ENCODE peak calls at places on chromosomes 12 and 14, in four cellular contexts. X is tibial nerve, W is right atrium auricular region, M is stomach. U is an unnamed sample. For H3K4me1, the result is how much of the 10 kb centered on the place peaks cover.

GRCh38 chr14:96349286-96350075 is 13.7 kb downstream of the ATG2B start:
- DNase-seq in X (no peak), W (no peak), M (no peak), U (no peak)

GRCh38 chr12:42186793-42187192 is 42.1 kb upstream of the GXYLT1 start:
- DNase-seq in W (no peak), X (no peak), M (no peak), U (no peak)

GRCh38 chr14:50619569-50620141 is 48.5 kb downstream of the SAV1 start:
- DNase-seq in X (no peak), W (no peak), M (no peak), U (no peak)

GRCh38 chr14:59305836-59306555 is 117.5 kb downstream of the DAAM1 start:
- DNase-seq in W (no peak), M (no peak), X (no peak), U (no peak)

GRCh38 chr12:53829130-53829529 is 77.4 kb upstream of the CISTR start:
- DNase-seq in M (no peak), W (no peak), X (no peak), U (no peak)

GRCh38 chr12:67952787-67953186 is 36.5 kb upstream of the IFNG-AS1 start:
- DNase-seq in M (no peak), W (no peak), X (no peak), U (no peak)

GRCh38 chr14:94717808-94718207 is 52.1 kb downstream of the GSC start:
- DNase-seq in M (no peak), X (no peak), W (no peak), U (no peak)

GRCh38 chr14:65224799-65225198 is 122.5 kb upstream of the MAX start:
- DNase-seq in W (no peak), M (peak), X (no peak), U (no peak)

GRCh38 chr14:89856871-89857345 is 97.6 kb downstream of the EFCAB11 start:
- DNase-seq in M (peak), X (no peak), W (no peak), U (no peak)

DNA sequence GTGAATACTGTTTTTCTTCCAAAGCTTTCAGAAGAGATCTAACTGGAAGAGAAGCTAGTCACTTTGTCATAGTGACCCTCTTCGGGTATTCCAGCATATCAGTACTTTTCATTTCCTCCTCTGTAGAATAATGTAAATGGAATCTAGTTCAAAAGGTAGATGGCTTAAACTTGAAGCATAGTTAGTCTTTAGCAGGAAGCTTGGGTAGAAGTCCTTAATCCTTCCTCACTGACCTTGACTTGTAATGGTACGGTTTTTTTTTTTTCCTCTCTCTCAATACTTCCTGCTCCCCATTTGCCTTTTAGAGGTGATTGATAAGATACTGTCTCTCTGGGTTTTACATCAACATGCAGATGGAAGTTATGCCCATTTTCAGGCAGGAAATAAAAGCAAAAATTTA is 1.7 kb downstream of the FBXO34 start:
- DNase-seq in X (no peak), W (no peak), M (no peak), U (no peak)
- H3K4me1 ChIP-seq in X (under half), W (under half), M (half or more), U (under half)

GRCh38 chr12:49059385-49060232 is 985 bp downstream of the KMT2D start:
- DNase-seq in W (no peak), M (no peak), X (no peak), U (no peak)

GRCh38 chr12:49060237-49061156 is at the start of gene KMT2D:
- DNase-seq in M (peak), X (peak), W (peak), U (peak)

GRCh38 chr12:49058366-49059062 is 2.1 kb downstream of the KMT2D start:
- DNase-seq in W (no peak), M (no peak), X (no peak), U (no peak)

GRCh38 chr12:49057888-49058287 is 2.7 kb downstream of the KMT2D start:
- DNase-seq in X (no peak), W (no peak), M (no peak), U (no peak)

GRCh38 chr12:49059063-49059384 is 1.6 kb downstream of the KMT2D start:
- DNase-seq in M (no peak), W (no peak), X (no peak), U (no peak)
- H3K27ac ChIP-seq in M (peak), W (peak), X (peak), U (peak)

GRCh38 chr12:62959745-62960144 is 24.8 kb upstream of the PPM1H start:
- DNase-seq in M (no peak), X (no peak), W (no peak), U (no peak)

GRCh38 chr12:62955678-62956077 is 20.7 kb upstream of the PPM1H start:
- DNase-seq in X (no peak), M (no peak), W (no peak), U (no peak)

GRCh38 chr12:62957233-62957953 is 22.4 kb upstream of the PPM1H start:
- DNase-seq in X (no peak), M (no peak), W (no peak), U (no peak)
- H3K4me3 ChIP-seq in X (no peak), M (no peak), W (no peak), U (no peak)

GRCh38 chr12:47087088-47087688 is 7.4 kb upstream of the AMIGO2 start:
- DNase-seq in M (no peak), X (no peak), W (no peak), U (no peak)
- H3K4me1 ChIP-seq in M (under half), X (under half), W (under half), U (under half)

GRCh38 chr14:101232340-101233015 is 328.8 kb upstream of the DIO3 start:
- DNase-seq in W (no peak), M (no peak), X (no peak), U (no peak)
- H3K27ac ChIP-seq in W (no peak), M (no peak), X (no peak), U (no peak)

GRCh38 chr14:24145700-24146621 is at the start of gene PSME2:
- DNase-seq in M (no peak), W (no peak), X (no peak), U (no peak)

GRCh38 chr14:24144451-24144850 is 2.0 kb downstream of the PSME2 start:
- DNase-seq in W (no peak), M (no peak), X (no peak), U (no peak)

GRCh38 chr14:24143511-24143910 is 2.1 kb upstream of the EMC9 start:
- DNase-seq in X (no peak), M (no peak), W (no peak), U (no peak)

GRCh38 chr14:24146622-24146977 is 190 bp upstream of the PSME2 start:
- DNase-seq in X (peak), W (peak), M (peak), U (peak)

GRCh38 chr14:24145219-24145618 is 1.2 kb downstream of the PSME2 start:
- DNase-seq in M (no peak), X (no peak), W (no peak), U (no peak)
- H3K4me3 ChIP-seq in M (no peak), X (no peak), W (no peak), U (no peak)